ENCODE peak calls at places on chromosome 18, in six cellular contexts. A, H, Y, Q, U and K are unnamed samples.

GRCh38 chr18:44758821-44759624 is 78.3 kb downstream of the SETBP1 start:
- DNase-seq in A (no peak), Q (no peak), Y (no peak), U (no peak), H (no peak), K (no peak)

GRCh38 chr18:44170208-44170880 is 510.3 kb upstream of the SETBP1 start:
- DNase-seq in U (no peak), H (no peak), Q (no peak), A (no peak), Y (no peak), K (peak; percentile 64)

GRCh38 chr18:48548404-48548771 is 9.6 kb downstream of the CTIF start:
- DNase-seq in U (no peak), Y (no peak), H (no peak), A (no peak), Q (no peak), K (peak; percentile 81)

GRCh38 chr18:3265564-3266033 is 3.7 kb downstream of the MYL12B start:
- DNase-seq in A (no peak), H (peak; percentile 75), Y (no peak), Q (no peak), U (peak; percentile 84), K (peak; percentile 69)

GRCh38 chr18:9916814-9917213 is 3.0 kb downstream of the VAPA start:
- DNase-seq in Y (no peak), Q (no peak), H (no peak), A (no peak), U (no peak), K (no peak)

GRCh38 chr18:27942706-27943105 is 234.2 kb downstream of the CDH2 start:
- DNase-seq in Y (no peak), Q (no peak), U (peak; percentile 25), A (no peak), H (peak; percentile 34), K (peak; percentile 33)

GRCh38 chr18:48832961-48833700 is 117.6 kb downstream of the SMAD7 start:
- DNase-seq in H (peak; percentile 67), U (peak; percentile 59), A (no peak), Q (peak; percentile 31), Y (no peak), K (peak; percentile 73)

GRCh38 chr18:22223263-22223960 is 54.0 kb downstream of the GATA6 start:
- DNase-seq in A (peak; percentile 47), Y (no peak), U (peak; percentile 68), Q (peak; percentile 62), H (peak; percentile 95), K (peak; percentile 85)

GRCh38 chr18:13566941-13567762 is 159.2 kb downstream of the FAM210A start:
- DNase-seq in U (no peak), H (no peak), Y (no peak), A (no peak), Q (no peak), K (no peak)

GRCh38 chr18:73677458-73677857 is 470.2 kb downstream of the FBXO15 start:
- DNase-seq in Q (no peak), U (no peak), A (no peak), Y (no peak), H (no peak), K (no peak)

GRCh38 chr18:36446059-36446458 is 148.5 kb downstream of the FHOD3 start:
- DNase-seq in U (no peak), Q (no peak), H (peak; percentile 33), Y (no peak), A (no peak), K (no peak)

GRCh38 chr18:70279470-70279869 is 9.4 kb upstream of the SOCS6 start:
- DNase-seq in A (no peak), U (no peak), Y (no peak), Q (no peak), H (peak; percentile 22), K (no peak)

GRCh38 chr18:62329676-62330454 is 4.8 kb downstream of the TNFRSF11A start:
- DNase-seq in U (peak; percentile 58), Q (no peak), A (no peak), H (peak; percentile 83), Y (no peak), K (peak; percentile 58)

GRCh38 chr18:65788373-65788772 is 37.6 kb downstream of the CDH7 start:
- DNase-seq in A (no peak), U (no peak), H (no peak), Y (no peak), Q (peak; percentile 29), K (no peak)

GRCh38 chr18:1047406-1047805 is 142.7 kb downstream of the ADCYAP1 start:
- DNase-seq in Y (no peak), A (no peak), U (no peak), H (no peak), Q (no peak), K (peak; percentile 5)

GRCh38 chr18:57801379-57802165 is 1.5 kb downstream of the ATP8B1 start:
- DNase-seq in A (no peak), Y (peak; percentile 6), U (no peak), Q (peak; percentile 41), H (no peak), K (peak; percentile 56)

GRCh38 chr18:26956894-26957293 is 91.4 kb upstream of the AQP4 start:
- DNase-seq in H (no peak), U (peak; percentile 59), Q (peak; percentile 81), A (peak; percentile 83), Y (no peak), K (no peak)

GRCh38 chr18:12410121-12410520 is 2.4 kb downstream of the PRELID3A start:
- DNase-seq in Q (no peak), A (no peak), Y (no peak), U (no peak), H (no peak), K (no peak)

GRCh38 chr18:37289423-37289822 is 276.2 kb downstream of the CELF4 start:
- DNase-seq in A (no peak), Y (no peak), U (no peak), Q (no peak), H (no peak), K (no peak)

GRCh38 chr18:21298351-21298750 is 56.3 kb downstream of the GREB1L start:
- DNase-seq in U (no peak), Y (no peak), H (no peak), Q (no peak), A (no peak), K (no peak)

DNA sequence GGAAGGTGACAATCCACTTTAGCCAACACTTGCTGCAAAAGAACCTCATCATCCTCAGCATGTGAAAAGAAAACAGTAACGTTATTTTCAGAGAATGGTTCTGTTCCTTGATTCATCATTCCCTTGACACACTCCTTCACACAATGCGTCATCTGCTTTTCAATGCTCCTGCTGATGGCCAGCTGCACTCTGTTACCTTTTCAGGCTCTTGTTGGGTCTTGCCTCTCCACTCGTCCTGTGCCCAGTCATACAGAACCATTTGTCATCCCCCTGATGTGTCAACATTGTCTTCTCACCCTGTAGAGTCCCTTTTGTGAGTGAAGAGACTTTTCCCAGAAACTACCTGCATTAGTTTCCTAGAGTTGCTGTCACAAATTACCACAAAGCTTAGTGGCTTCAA is 12.2 kb upstream of the DTNA start:
- DNase-seq in Q (no peak), Y (no peak), A (no peak), U (no peak), H (no peak), K (no peak)
- H2BK15ac ChIP-seq in Q (no peak overlapping the region), Y (no peak overlapping the region), A (no peak overlapping the region), U (no peak overlapping the region), H (no peak overlapping the region), K (no peak overlapping the region)

GRCh38 chr18:75643083-75643482 is 215.6 kb upstream of the SMIM21 start:
- DNase-seq in Y (no peak), U (no peak), H (no peak), Q (no peak), A (no peak), K (no peak)
- H2BK15ac ChIP-seq in Y (no peak overlapping the region), U (no peak overlapping the region), H (no peak overlapping the region), Q (no peak overlapping the region), A (no peak overlapping the region), K (no peak overlapping the region)

DNA sequence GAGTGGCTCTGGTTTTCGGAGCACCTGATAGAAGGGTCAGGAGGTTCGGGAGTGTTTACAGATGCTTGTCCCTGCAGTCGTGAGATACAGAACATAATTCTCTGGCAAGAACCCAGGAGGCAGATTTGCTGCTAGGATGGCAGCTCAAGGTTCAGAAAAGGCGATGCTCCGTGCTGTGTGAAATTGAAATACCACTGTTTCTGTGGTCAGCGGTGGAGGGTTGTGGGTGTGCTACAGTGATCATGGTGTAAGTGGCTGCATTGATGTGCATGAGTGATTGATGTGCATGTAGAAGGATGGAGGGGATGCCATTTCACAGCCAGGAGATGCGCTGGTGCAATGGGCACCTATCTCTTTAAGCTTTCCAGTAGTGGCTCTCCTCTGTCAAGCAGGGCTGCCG is 322.1 kb downstream of the GALR1 start:
- DNase-seq in Y (no peak), A (no peak), U (no peak), Q (no peak), H (no peak), K (no peak)
- H2BK15ac ChIP-seq in Y (no peak overlapping the region), A (no peak overlapping the region), U (no peak overlapping the region), Q (no peak overlapping the region), H (no peak overlapping the region), K (no peak overlapping the region)

GRCh38 chr18:23438046-23438377 is 15.1 kb upstream of the RIOK3 start:
- DNase-seq in Q (no peak), H (no peak), Y (no peak), U (no peak), A (no peak), K (no peak)

GRCh38 chr18:23437357-23438045 is 15.6 kb upstream of the RIOK3 start:
- DNase-seq in H (peak; percentile 62), U (peak; percentile 86), A (peak; percentile 25), Y (peak; percentile 61), Q (peak; percentile 84), K (peak; percentile 77)

GRCh38 chr18:23448291-23448690 is 4.8 kb upstream of the RIOK3 start:
- DNase-seq in A (no peak), Y (no peak), H (no peak), Q (no peak), U (no peak), K (no peak)

GRCh38 chr18:23438608-23439366 is 14.3 kb upstream of the RIOK3 start:
- DNase-seq in A (no peak), Y (no peak), U (no peak), Q (no peak), H (no peak), K (no peak)

DNA sequence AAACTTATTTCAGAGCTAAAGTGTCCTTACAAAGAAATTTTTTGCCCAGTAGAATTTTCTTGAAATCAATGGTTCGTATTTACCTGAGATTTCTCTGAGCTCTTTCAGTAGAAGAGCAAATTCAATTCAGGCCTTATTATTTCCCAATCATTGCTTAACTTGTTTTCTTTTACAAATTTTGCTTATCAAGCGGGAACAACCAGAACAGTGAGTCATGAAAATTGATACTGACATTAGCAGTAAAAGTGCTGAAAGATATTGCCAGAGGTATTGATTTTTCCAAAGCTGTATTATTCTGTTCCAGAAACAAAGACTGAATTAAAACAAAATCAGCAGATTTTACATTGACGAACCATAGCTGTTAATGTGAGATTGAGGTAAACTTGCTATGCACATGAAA is 10.1 kb upstream of the RIOK3 start:
- DNase-seq in U (no peak), Y (no peak), H (no peak), Q (no peak), A (no peak), K (no peak)
- H2BK15ac ChIP-seq in U (no peak overlapping the region), Y (no peak overlapping the region), H (no peak overlapping the region), Q (no peak overlapping the region), A (no peak overlapping the region), K (no peak overlapping the region)

DNA sequence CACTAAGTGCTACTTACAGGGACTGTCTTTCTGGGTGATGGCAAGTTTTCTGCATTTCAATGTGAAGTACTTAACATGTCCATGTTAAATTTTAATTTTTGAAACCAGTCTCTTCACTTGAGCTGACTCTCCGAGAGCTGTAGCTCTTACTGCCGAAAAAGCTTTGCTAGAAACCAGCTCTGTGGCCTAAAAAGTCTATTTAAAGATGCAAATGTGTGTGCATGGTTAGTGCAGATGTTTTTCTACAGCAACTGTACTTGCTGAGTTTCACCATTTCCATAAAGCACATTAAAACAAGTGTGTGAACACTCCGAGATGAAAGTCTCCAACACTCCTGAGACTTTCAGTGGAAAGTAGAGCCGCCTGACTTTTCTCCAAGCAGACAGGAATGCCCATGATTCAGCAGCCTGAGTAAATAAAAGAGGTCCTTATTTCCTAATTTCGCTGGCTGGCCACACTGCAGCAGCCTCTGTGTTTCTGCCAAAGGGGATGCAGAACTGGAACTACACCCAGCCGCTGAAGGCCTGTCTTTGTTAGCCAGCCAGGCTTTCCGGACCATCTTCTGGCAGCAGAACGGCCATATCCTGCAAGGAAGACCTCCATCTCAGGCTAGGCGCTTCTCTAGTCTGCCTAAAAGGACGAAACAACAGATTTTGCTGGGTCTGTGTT is 121.2 kb downstream of the ZNF521 start:
- DNase-seq in Y (no peak), U (no peak), Q (no peak), H (peak; percentile 90), A (no peak), K (peak; percentile 91)
- H2BK15ac ChIP-seq in Y (no peak overlapping the region), U (no peak overlapping the region), Q (no peak overlapping the region), H (peak overlapping the region; percentile 78), A (no peak overlapping the region), K (no peak overlapping the region)